ENCODE peak calls at places on chromosome 1, in ten cellular contexts. E, H, R, J, L, Y, P, M, Z and G are unnamed samples.

GRCh38 chr1:48859429-48859828 is 82.7 kb upstream of the BEND5 start:
- DNase-seq in E (no peak), H (no peak), R (no peak), J (no peak), L (no peak), Y (no peak), P (no peak), M (no peak), Z (no peak), G (no peak)

GRCh38 chr1:216927111-216927510 is 203.9 kb upstream of the ESRRG start:
- DNase-seq in E (no peak), H (no peak), R (no peak), J (no peak), L (no peak), Y (no peak), P (no peak), M (no peak), Z (no peak), G (no peak)

GRCh38 chr1:218361298-218362065 is 16.3 kb downstream of the TGFB2 start:
- DNase-seq in E (peak), H (no peak), R (no peak), J (no peak), L (no peak), Y (no peak), P (no peak), M (no peak), Z (no peak), G (no peak)

GRCh38 chr1:89130716-89131115 is 4.8 kb upstream of the GBP2 start:
- DNase-seq in E (no peak), H (no peak), R (no peak), J (no peak), L (no peak), Y (no peak), P (no peak), M (no peak), Z (no peak), G (no peak)

GRCh38 chr1:92804721-92805169 is 19.8 kb upstream of the EVI5 start:
- DNase-seq in E (peak), H (peak), R (peak), J (peak), L (peak), Y (peak), P (peak), M (no peak), Z (peak), G (no peak)

GRCh38 chr1:24959623-24959975 is 29.5 kb upstream of the RUNX3 start:
- DNase-seq in E (no peak), H (no peak), R (no peak), J (no peak), L (no peak), Y (no peak), P (no peak), M (no peak), Z (no peak), G (no peak)

GRCh38 chr1:80678438-80678837 is 1122.3 kb upstream of the ADGRL2 start:
- DNase-seq in E (no peak), H (no peak), R (no peak), J (no peak), L (no peak), Y (no peak), P (no peak), M (no peak), Z (no peak), G (no peak)

GRCh38 chr1:30144831-30145230 is 578.6 kb downstream of the MATN1 start:
- DNase-seq in E (no peak), H (no peak), R (no peak), J (no peak), L (no peak), Y (no peak), P (no peak), M (no peak), Z (no peak), G (no peak)

GRCh38 chr1:153490272-153491051 is 30.0 kb upstream of the S100A7 start:
- DNase-seq in E (peak), H (peak), R (peak), J (peak), L (peak), Y (peak), P (peak), M (peak), Z (peak), G (peak)
- TF ChIP-seq CTCF in E (peak), H (no peak), R (no peak), J (no peak), L (no peak), Y (no peak), P (no peak), M (no peak), Z (no peak), G (no peak)

GRCh38 chr1:107963009-107963408 is 2.0 kb downstream of the VAV3 start:
- DNase-seq in E (no peak), H (no peak), R (no peak), J (no peak), L (no peak), Y (no peak), P (no peak), M (no peak), Z (no peak), G (no peak)

GRCh38 chr1:107963601-107964396 is 1.2 kb downstream of the VAV3 start:
- DNase-seq in E (no peak), H (peak), R (no peak), J (peak), L (peak), Y (no peak), P (peak), M (no peak), Z (peak), G (no peak)

GRCh38 chr1:107964397-107965111 is 426 bp downstream of the VAV3 start:
- DNase-seq in E (no peak), H (peak), R (no peak), J (no peak), L (peak), Y (no peak), P (peak), M (no peak), Z (peak), G (no peak)

GRCh38 chr1:107966550-107966949 is 1.6 kb upstream of the VAV3 start:
- DNase-seq in E (no peak), H (no peak), R (no peak), J (no peak), L (no peak), Y (no peak), P (no peak), M (no peak), Z (no peak), G (no peak)

GRCh38 chr1:107965112-107965991 is at the start of gene VAV3:
- DNase-seq in E (no peak), H (peak), R (no peak), J (peak), L (peak), Y (peak), P (peak), M (peak), Z (peak), G (no peak)
- TF ChIP-seq CTCF in E (no peak), H (peak), R (no peak), J (peak), L (no peak), Y (no peak), P (no peak), M (no peak), Z (no peak), G (no peak)

GRCh38 chr1:100132566-100133477 is at the start of the genes SASS6 and TRMT13:
- DNase-seq in E (peak), H (peak), R (peak), J (peak), L (peak), Y (peak), P (peak), M (peak), Z (peak), G (peak)
- TF ChIP-seq CTCF in E (no peak), H (no peak), R (no peak), J (no peak), L (no peak), Y (no peak), P (no peak), M (no peak), Z (no peak), G (no peak)

DNA sequence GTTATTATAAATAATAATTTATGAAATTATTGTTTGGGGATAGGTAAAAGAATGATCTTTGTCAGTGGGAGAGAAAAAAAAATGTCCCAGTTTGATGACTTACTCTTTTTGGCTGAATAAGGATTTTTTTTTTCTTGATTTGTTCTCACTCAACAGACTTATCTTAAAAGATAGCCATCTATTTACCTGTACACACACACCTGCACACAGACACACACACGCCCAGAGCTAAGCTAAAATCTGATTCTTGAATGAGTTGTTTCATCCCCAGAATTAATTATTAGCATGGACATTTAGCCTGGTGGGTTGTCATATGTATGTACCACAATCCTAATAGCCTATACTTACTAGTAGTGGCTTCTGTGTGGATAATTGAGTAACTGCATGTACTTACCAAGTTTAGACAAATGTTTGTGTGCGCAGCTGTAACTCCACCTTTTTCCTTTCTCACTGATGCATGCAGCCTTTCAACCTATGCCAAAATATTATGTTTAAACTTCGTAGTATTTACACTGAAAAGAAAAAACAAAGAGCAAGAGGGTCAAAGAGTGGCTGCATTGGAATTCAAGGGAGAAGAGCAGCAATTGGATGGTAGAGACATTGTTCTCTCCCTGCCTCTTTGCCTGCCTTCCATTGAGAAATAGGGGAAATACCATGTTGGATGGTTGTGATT is 174.3 kb downstream of the ADGRL2 start:
- DNase-seq in E (no peak), H (no peak), R (no peak), J (no peak), L (no peak), Y (no peak), P (no peak), M (no peak), Z (no peak), G (no peak)
- TF ChIP-seq CTCF in E (no peak), H (no peak), R (no peak), J (no peak), L (no peak), Y (no peak), P (no peak), M (no peak), Z (no peak), G (no peak)

GRCh38 chr1:211939876-211940468 is 95.4 kb downstream of the INTS7 start:
- DNase-seq in E (no peak), H (no peak), R (no peak), J (no peak), L (no peak), Y (no peak), P (peak), M (no peak), Z (no peak), G (no peak)

GRCh38 chr1:211948377-211948776 is 87.0 kb downstream of the INTS7 start:
- DNase-seq in E (no peak), H (no peak), R (no peak), J (no peak), L (no peak), Y (no peak), P (no peak), M (no peak), Z (no peak), G (no peak)

GRCh38 chr1:211942583-211942982 is 92.8 kb downstream of the INTS7 start:
- DNase-seq in E (no peak), H (no peak), R (no peak), J (no peak), L (no peak), Y (no peak), P (no peak), M (no peak), Z (no peak), G (no peak)

GRCh38 chr1:211947396-211948295 is 87.7 kb downstream of the INTS7 start:
- DNase-seq in E (no peak), H (no peak), R (no peak), J (no peak), L (no peak), Y (no peak), P (no peak), M (no peak), Z (no peak), G (no peak)

GRCh38 chr1:211944733-211945500 is 90.4 kb downstream of the INTS7 start:
- DNase-seq in E (no peak), H (peak), R (no peak), J (no peak), L (peak), Y (peak), P (peak), M (no peak), Z (peak), G (no peak)
- TF ChIP-seq CTCF in E (peak), H (peak), R (peak), J (peak), L (peak), Y (peak), P (no peak), M (no peak), Z (no peak), G (no peak)